ENCODE peak calls at places on chromosomes 16 and 17, in five cellular contexts. P is LoVo, D is T-helper 1 cell, U is hypothalamus, G is iPS-NIHi11. B is an unnamed sample.

GRCh38 chr16:60651351-60651750 is 1384.9 kb downstream of the CDH8 start:
- DNase-seq in P (no peak), G (no peak), U (no peak), D (no peak), B (no peak)

GRCh38 chr17:81230043-81230820 is 7.5 kb upstream of the CEP131 start:
- DNase-seq in U (no peak), P (no peak), G (peak; percentile 80), D (no peak), B (no peak)

GRCh38 chr17:47981462-47981861 is 10.5 kb downstream of the CDK5RAP3 start:
- DNase-seq in G (no peak), D (no peak), U (no peak), P (no peak), B (no peak)

GRCh38 chr17:65039349-65039988 is 17.1 kb downstream of the GNA13 start:
- DNase-seq in G (no peak), U (no peak), P (no peak), D (peak; percentile 61), B (no peak)

GRCh38 chr17:79803997-79804855 is 7.3 kb upstream of the CBX8 start:
- DNase-seq in U (no peak), P (no peak), G (no peak), D (no peak), B (peak; percentile 82)

GRCh38 chr17:50204431-50204830 is 3.0 kb upstream of the COL1A1 start:
- DNase-seq in U (no peak), D (no peak), P (no peak), G (no peak), B (no peak)

GRCh38 chr16:82156761-82157654 is 13.0 kb downstream of the MPHOSPH6 start:
- DNase-seq in G (no peak), U (no peak), D (no peak), P (no peak), B (no peak)

GRCh38 chr17:77802811-77803220 is 155.7 kb upstream of the TNRC6C start:
- DNase-seq in G (peak; percentile 60), P (no peak), D (no peak), U (peak; percentile 33), B (peak; percentile 72)

GRCh38 chr17:41919840-41920579 is 1.3 kb upstream of the ACLY start:
- DNase-seq in P (no peak), G (no peak), U (no peak), D (no peak), B (peak; percentile 62)

GRCh38 chr17:6787081-6787693 is 11.2 kb downstream of the FBXO39 start:
- DNase-seq in D (no peak), G (no peak), P (no peak), U (no peak), B (no peak)

GRCh38 chr17:55441544-55441943 is 19.9 kb upstream of the MMD start:
- DNase-seq in D (no peak), P (no peak), U (no peak), G (no peak), B (no peak)

GRCh38 chr17:81737947-81738800 is 26.1 kb downstream of the SLC25A10 start:
- DNase-seq in G (no peak), D (no peak), P (no peak), U (no peak), B (no peak)

GRCh38 chr16:80899804-80900592 is 95.6 kb upstream of the CDYL2 start:
- DNase-seq in G (no peak), D (no peak), U (peak; percentile 22), P (no peak), B (no peak)

GRCh38 chr17:50660042-50660886 is 25.6 kb downstream of the ABCC3 start:
- DNase-seq in G (no peak), U (no peak), D (no peak), P (peak; percentile 26), B (no peak)

GRCh38 chr16:23914935-23915549 is 79.3 kb downstream of the PRKCB start:
- DNase-seq in P (no peak), U (no peak), D (no peak), G (peak; percentile 22), B (no peak)

GRCh38 chr16:27256861-27257260 is 11.7 kb downstream of the NSMCE1 start:
- DNase-seq in P (no peak), U (no peak), D (no peak), G (no peak), B (no peak)